ENCODE peak calls at places on chromosomes 1 and 21, in seven cellular contexts. One of them, this sample, is unnamed.

GRCh38 chr1:209123601-209124000 is 459.9 kb upstream of the CAMK1G start:
- DNase-seq in GM06990: no peak
- DNase-seq in psoas muscle: no peak
- DNase-seq in AG04449: no peak
- DNase-seq in left lung: no peak
- DNase-seq in heart right ventricle: no peak
- DNase-seq in suprapubic skin: no peak
- DNase-seq in this sample: no peak

GRCh38 chr1:224482619-224483018 is 48.0 kb upstream of the WDR26 start:
- DNase-seq in GM06990: no peak
- DNase-seq in psoas muscle: no peak
- DNase-seq in AG04449: no peak
- DNase-seq in heart right ventricle: no peak
- DNase-seq in suprapubic skin: no peak
- DNase-seq in left lung: no peak
- DNase-seq in this sample: no peak

GRCh38 chr1:11806307-11806936 is 431 bp downstream of the CLCN6 start:
- DNase-seq in left lung: no peak
- DNase-seq in AG04449: no peak
- DNase-seq in heart right ventricle: no peak
- DNase-seq in psoas muscle: no peak
- DNase-seq in GM06990: no peak
- DNase-seq in suprapubic skin: no peak
- DNase-seq in this sample: no peak

GRCh38 chr1:246784621-246785535 is 60.7 kb downstream of the SCCPDH start:
- DNase-seq in left lung: no peak
- DNase-seq in psoas muscle: no peak
- DNase-seq in heart right ventricle: no peak
- DNase-seq in AG04449: no peak
- DNase-seq in suprapubic skin: no peak
- DNase-seq in GM06990: peak
- DNase-seq in this sample: no peak

GRCh38 chr1:53868565-53868964 is 21.0 kb downstream of the YIPF1 start:
- DNase-seq in psoas muscle: no peak
- DNase-seq in AG04449: no peak
- DNase-seq in left lung: no peak
- DNase-seq in heart right ventricle: no peak
- DNase-seq in suprapubic skin: no peak
- DNase-seq in GM06990: no peak
- DNase-seq in this sample: no peak

GRCh38 chr1:30778156-30778978 is 20.8 kb upstream of the LAPTM5 start:
- DNase-seq in suprapubic skin: no peak
- DNase-seq in left lung: no peak
- DNase-seq in AG04449: no peak
- DNase-seq in heart right ventricle: no peak
- DNase-seq in GM06990: no peak
- DNase-seq in psoas muscle: no peak
- DNase-seq in this sample: no peak

GRCh38 chr1:47791879-47792608 is 205.1 kb downstream of the TRABD2B start:
- DNase-seq in AG04449: no peak
- DNase-seq in suprapubic skin: no peak
- DNase-seq in GM06990: no peak
- DNase-seq in heart right ventricle: no peak
- DNase-seq in psoas muscle: no peak
- DNase-seq in left lung: no peak
- DNase-seq in this sample: no peak

GRCh38 chr1:10908266-10908665 is 104.2 kb upstream of the TARDBP start:
- DNase-seq in suprapubic skin: no peak
- DNase-seq in GM06990: no peak
- DNase-seq in heart right ventricle: no peak
- DNase-seq in left lung: no peak
- DNase-seq in psoas muscle: no peak
- DNase-seq in AG04449: no peak
- DNase-seq in this sample: no peak

GRCh38 chr1:155970531-155971167 is 7.7 kb downstream of the ARHGEF2 start:
- DNase-seq in suprapubic skin: peak
- DNase-seq in heart right ventricle: peak
- DNase-seq in AG04449: no peak
- DNase-seq in psoas muscle: peak
- DNase-seq in left lung: peak
- DNase-seq in GM06990: peak
- DNase-seq in this sample: peak

GRCh38 chr1:212355230-212355969 is 59.3 kb downstream of the PACC1 start:
- DNase-seq in heart right ventricle: no peak
- DNase-seq in GM06990: no peak
- DNase-seq in AG04449: peak
- DNase-seq in suprapubic skin: no peak
- DNase-seq in psoas muscle: no peak
- DNase-seq in left lung: no peak
- DNase-seq in this sample: no peak

GRCh38 chr1:212346586-212346985 is 61.4 kb downstream of the PPP2R5A start:
- DNase-seq in suprapubic skin: no peak
- DNase-seq in left lung: no peak
- DNase-seq in AG04449: no peak
- DNase-seq in heart right ventricle: no peak
- DNase-seq in psoas muscle: no peak
- DNase-seq in GM06990: no peak
- DNase-seq in this sample: no peak

GRCh38 chr1:212354464-212354863 is 60.2 kb downstream of the PACC1 start:
- DNase-seq in AG04449: no peak
- DNase-seq in heart right ventricle: no peak
- DNase-seq in left lung: no peak
- DNase-seq in suprapubic skin: no peak
- DNase-seq in psoas muscle: no peak
- DNase-seq in GM06990: no peak
- DNase-seq in this sample: no peak

GRCh38 chr1:212353181-212353580 is 61.5 kb downstream of the PACC1 start:
- DNase-seq in GM06990: no peak
- DNase-seq in heart right ventricle: no peak
- DNase-seq in left lung: no peak
- DNase-seq in psoas muscle: no peak
- DNase-seq in suprapubic skin: no peak
- DNase-seq in AG04449: no peak
- DNase-seq in this sample: no peak

GRCh38 chr1:212351588-212352362 is 62.9 kb downstream of the PACC1 start:
- DNase-seq in GM06990: no peak
- DNase-seq in heart right ventricle: no peak
- DNase-seq in suprapubic skin: no peak
- DNase-seq in left lung: no peak
- DNase-seq in AG04449: no peak
- DNase-seq in psoas muscle: no peak
- DNase-seq in this sample: no peak
- TF ChIP-seq CTCF in GM06990: no peak
- TF ChIP-seq CTCF in heart right ventricle: no peak
- TF ChIP-seq CTCF in suprapubic skin: no peak
- TF ChIP-seq CTCF in left lung: no peak
- TF ChIP-seq CTCF in AG04449: no peak
- TF ChIP-seq CTCF in psoas muscle: no peak
- TF ChIP-seq CTCF in this sample: no peak

GRCh38 chr1:151882466-151882865 is 26.8 kb downstream of the THEM4 start:
- DNase-seq in psoas muscle: no peak
- DNase-seq in left lung: no peak
- DNase-seq in suprapubic skin: no peak
- DNase-seq in GM06990: no peak
- DNase-seq in AG04449: no peak
- DNase-seq in heart right ventricle: no peak
- DNase-seq in this sample: no peak

GRCh38 chr1:151887028-151887427 is 22.3 kb downstream of the THEM4 start:
- DNase-seq in suprapubic skin: no peak
- DNase-seq in AG04449: no peak
- DNase-seq in heart right ventricle: no peak
- DNase-seq in psoas muscle: no peak
- DNase-seq in left lung: no peak
- DNase-seq in GM06990: no peak
- DNase-seq in this sample: no peak

GRCh38 chr1:151885479-151885878 is 23.8 kb downstream of the THEM4 start:
- DNase-seq in psoas muscle: no peak
- DNase-seq in heart right ventricle: no peak
- DNase-seq in left lung: no peak
- DNase-seq in suprapubic skin: no peak
- DNase-seq in AG04449: no peak
- DNase-seq in GM06990: no peak
- DNase-seq in this sample: no peak

GRCh38 chr1:151875419-151876097 is 22.0 kb upstream of the THEM5 start:
- DNase-seq in suprapubic skin: no peak
- DNase-seq in left lung: no peak
- DNase-seq in psoas muscle: no peak
- DNase-seq in AG04449: no peak
- DNase-seq in GM06990: no peak
- DNase-seq in heart right ventricle: no peak
- DNase-seq in this sample: no peak

DNA sequence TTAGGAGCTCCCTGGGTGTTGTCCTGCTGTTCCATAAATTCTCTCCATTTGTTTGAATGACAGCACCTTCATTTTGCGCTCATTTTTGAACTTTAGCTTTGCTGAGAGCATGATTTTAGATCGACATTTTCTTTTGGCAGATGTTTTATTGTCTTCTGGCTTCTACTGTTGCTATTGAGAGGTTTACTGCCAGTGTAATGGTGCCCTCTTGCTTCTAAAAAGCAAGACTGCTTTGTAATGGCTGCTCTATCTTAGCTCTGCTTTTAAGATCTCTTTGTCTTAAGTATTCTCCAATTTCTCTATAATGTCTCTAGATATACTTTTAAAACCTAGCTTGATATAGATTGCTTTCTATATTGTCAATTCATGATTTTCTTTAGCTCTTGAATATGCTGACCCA is 27.8 kb downstream of the THEM4 start:
- DNase-seq in heart right ventricle: no peak
- DNase-seq in GM06990: no peak
- DNase-seq in psoas muscle: no peak
- DNase-seq in suprapubic skin: no peak
- DNase-seq in AG04449: no peak
- DNase-seq in left lung: no peak
- DNase-seq in this sample: no peak
- TF ChIP-seq CTCF in heart right ventricle: no peak
- TF ChIP-seq CTCF in GM06990: no peak
- TF ChIP-seq CTCF in psoas muscle: no peak
- TF ChIP-seq CTCF in suprapubic skin: no peak
- TF ChIP-seq CTCF in AG04449: no peak
- TF ChIP-seq CTCF in left lung: no peak
- TF ChIP-seq CTCF in this sample: peak

GRCh38 chr1:159056069-159056698 is 20.4 kb downstream of the AIM2 start:
- DNase-seq in AG04449: no peak
- DNase-seq in left lung: no peak
- DNase-seq in psoas muscle: no peak
- DNase-seq in GM06990: no peak
- DNase-seq in heart right ventricle: no peak
- DNase-seq in suprapubic skin: no peak
- DNase-seq in this sample: no peak
- TF ChIP-seq CTCF in AG04449: no peak
- TF ChIP-seq CTCF in left lung: no peak
- TF ChIP-seq CTCF in psoas muscle: no peak
- TF ChIP-seq CTCF in GM06990: peak
- TF ChIP-seq CTCF in heart right ventricle: no peak
- TF ChIP-seq CTCF in suprapubic skin: no peak
- TF ChIP-seq CTCF in this sample: peak

GRCh38 chr1:89598450-89599331 is 34.2 kb upstream of the LRRC8C start:
- DNase-seq in psoas muscle: no peak
- DNase-seq in AG04449: no peak
- DNase-seq in suprapubic skin: no peak
- DNase-seq in left lung: no peak
- DNase-seq in GM06990: no peak
- DNase-seq in heart right ventricle: no peak
- DNase-seq in this sample: peak

GRCh38 chr1:89602871-89603404 is 30.0 kb upstream of the LRRC8C start:
- DNase-seq in suprapubic skin: no peak
- DNase-seq in AG04449: no peak
- DNase-seq in GM06990: no peak
- DNase-seq in psoas muscle: no peak
- DNase-seq in heart right ventricle: no peak
- DNase-seq in left lung: no peak
- DNase-seq in this sample: no peak

GRCh38 chr1:89603651-89604413 is 29.1 kb upstream of the LRRC8C start:
- DNase-seq in GM06990: no peak
- DNase-seq in heart right ventricle: no peak
- DNase-seq in suprapubic skin: no peak
- DNase-seq in psoas muscle: no peak
- DNase-seq in left lung: no peak
- DNase-seq in AG04449: peak
- DNase-seq in this sample: no peak

GRCh38 chr1:89600792-89601191 is 32.1 kb upstream of the LRRC8C start:
- DNase-seq in left lung: no peak
- DNase-seq in AG04449: no peak
- DNase-seq in GM06990: no peak
- DNase-seq in psoas muscle: no peak
- DNase-seq in suprapubic skin: no peak
- DNase-seq in heart right ventricle: no peak
- DNase-seq in this sample: no peak

GRCh38 chr1:89599332-89599630 is 33.6 kb upstream of the LRRC8C start:
- DNase-seq in AG04449: no peak
- DNase-seq in suprapubic skin: no peak
- DNase-seq in heart right ventricle: no peak
- DNase-seq in left lung: no peak
- DNase-seq in psoas muscle: no peak
- DNase-seq in GM06990: no peak
- DNase-seq in this sample: no peak
- TF ChIP-seq CTCF in AG04449: no peak
- TF ChIP-seq CTCF in suprapubic skin: no peak
- TF ChIP-seq CTCF in heart right ventricle: no peak
- TF ChIP-seq CTCF in left lung: no peak
- TF ChIP-seq CTCF in psoas muscle: no peak
- TF ChIP-seq CTCF in GM06990: no peak
- TF ChIP-seq CTCF in this sample: no peak

DNA sequence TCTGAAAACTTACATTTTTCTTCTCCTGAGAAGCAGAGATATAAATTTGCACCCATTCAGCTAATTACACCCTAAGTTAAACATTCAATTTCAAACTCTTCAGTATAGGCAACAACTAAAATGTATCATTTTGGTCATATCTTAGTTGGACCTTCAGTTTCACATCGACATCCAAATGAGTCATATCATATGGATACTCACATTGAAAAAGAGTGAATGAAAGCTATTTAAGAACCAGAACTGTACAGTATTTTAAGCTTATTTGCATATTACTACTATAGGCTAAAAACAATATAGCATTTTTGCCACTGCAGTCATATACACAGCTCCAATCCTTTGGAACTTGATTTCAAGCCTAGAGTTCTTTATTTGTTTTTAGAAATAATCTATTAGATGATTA is 33.6 kb downstream of the USP25 start:
- DNase-seq in left lung: no peak
- DNase-seq in GM06990: no peak
- DNase-seq in psoas muscle: no peak
- DNase-seq in suprapubic skin: no peak
- DNase-seq in AG04449: no peak
- DNase-seq in heart right ventricle: no peak
- DNase-seq in this sample: no peak
- TF ChIP-seq CTCF in left lung: no peak
- TF ChIP-seq CTCF in GM06990: no peak
- TF ChIP-seq CTCF in psoas muscle: no peak
- TF ChIP-seq CTCF in suprapubic skin: no peak
- TF ChIP-seq CTCF in AG04449: no peak
- TF ChIP-seq CTCF in heart right ventricle: no peak
- TF ChIP-seq CTCF in this sample: no peak

GRCh38 chr1:8026153-8026975 is at the start of gene ERRFI1:
- DNase-seq in psoas muscle: peak
- DNase-seq in heart right ventricle: peak
- DNase-seq in AG04449: no peak
- DNase-seq in left lung: peak
- DNase-seq in GM06990: peak
- DNase-seq in suprapubic skin: peak
- DNase-seq in this sample: peak
- TF ChIP-seq CTCF in psoas muscle: no peak
- TF ChIP-seq CTCF in heart right ventricle: no peak
- TF ChIP-seq CTCF in AG04449: no peak
- TF ChIP-seq CTCF in left lung: no peak
- TF ChIP-seq CTCF in GM06990: no peak
- TF ChIP-seq CTCF in suprapubic skin: no peak
- TF ChIP-seq CTCF in this sample: no peak